ENCODE peak calls at places on chromosomes 4 and X, in eight cellular contexts. F, L, S, B, X, G, Y and J are unnamed samples.

GRCh38 chr4:129232627-129233337 is 136.8 kb downstream of the C4orf33 start:
- DNase-seq in Y (no peak), S (no peak), G (no peak), L (no peak), B (no peak), X (no peak), F (no peak), J (no peak)

GRCh38 chr4:99205104-99205979 is 13.7 kb downstream of the ADH6 start:
- DNase-seq in X (no peak), Y (no peak), G (peak; percentile 32), S (no peak), B (no peak), F (peak; percentile 90), L (peak; percentile 44), J (no peak)

GRCh38 chr4:118734491-118735205 is 49.5 kb downstream of the METTL14 start:
- DNase-seq in S (no peak), G (no peak), F (no peak), B (no peak), Y (no peak), L (no peak), X (peak; percentile 19), J (no peak)

GRCh38 chrX:2913118-2913517 is 16.0 kb downstream of the ARSD start:
- DNase-seq in X (no peak), Y (no peak), F (no peak), S (no peak), L (no peak), B (no peak), G (no peak), J (no peak)

GRCh38 chr4:176708771-176709311 is 83.9 kb downstream of the VEGFC start:
- DNase-seq in X (no peak), S (no peak), G (no peak), F (peak; percentile 8), Y (no peak), L (no peak), B (no peak), J (no peak)

GRCh38 chrX:18966624-18967023 is 17.3 kb downstream of the PHKA2 start:
- DNase-seq in L (no peak), X (no peak), F (no peak), G (no peak), Y (no peak), S (no peak), B (no peak), J (no peak)

GRCh38 chrX:12469296-12469695 is 321.9 kb upstream of the PRPS2 start:
- DNase-seq in B (no peak), L (no peak), Y (no peak), X (peak; percentile 6), S (no peak), F (no peak), G (no peak), J (no peak)

GRCh38 chr4:76637704-76638361 is 202.8 kb downstream of the SHROOM3 start:
- DNase-seq in B (no peak), Y (no peak), F (peak; percentile 94), S (no peak), X (no peak), L (no peak), G (no peak), J (no peak)

GRCh38 chrX:118976599-118977340 is 2.4 kb downstream of the LONRF3 start:
- DNase-seq in Y (peak; percentile 39), X (no peak), G (peak; percentile 82), B (peak; percentile 18), S (no peak), L (peak; percentile 56), F (no peak), J (peak; percentile 20)

GRCh38 chrX:102063445-102064074 is 61.9 kb upstream of the TCEAL2 start:
- DNase-seq in B (no peak), Y (no peak), G (no peak), F (no peak), L (no peak), X (no peak), S (no peak), J (no peak)

GRCh38 chr4:58360354-58361133 is 1250.4 kb upstream of the IGFBP7 start:
- DNase-seq in G (no peak), B (no peak), Y (no peak), X (no peak), S (no peak), L (no peak), F (no peak), J (no peak)

GRCh38 chrX:48972214-48973164 is 845 bp upstream of the KCND1 start:
- DNase-seq in X (peak; percentile 26), B (no peak), L (peak; percentile 35), F (peak; percentile 50), S (peak; percentile 73), Y (no peak), G (peak; percentile 42), J (peak; percentile 52)

GRCh38 chr4:101790521-101791188 is at the start of gene BANK1:
- DNase-seq in F (no peak), Y (peak; percentile 25), S (peak; percentile 88), G (peak; percentile 71), B (peak; percentile 89), L (peak; percentile 64), X (no peak), J (peak; percentile 81)

GRCh38 chr4:185955817-185956542 is 113.0 kb upstream of the TLR3 start:
- DNase-seq in X (no peak), G (no peak), Y (no peak), L (no peak), B (no peak), F (no peak), S (no peak), J (peak; percentile 79)

GRCh38 chrX:139724626-139725025 is 16.7 kb upstream of the MCF2 start:
- DNase-seq in G (no peak), S (no peak), B (no peak), X (peak; percentile 40), F (peak; percentile 29), L (no peak), Y (no peak), J (no peak)

GRCh38 chr4:30839583-30840520 is 119.7 kb downstream of the PCDH7 start:
- DNase-seq in S (no peak), Y (no peak), L (peak; percentile 29), X (peak; percentile 98), F (peak; percentile 69), G (no peak), B (no peak), J (no peak)

GRCh38 chr4:27178066-27178465 is 317.4 kb downstream of the STIM2 start:
- DNase-seq in F (peak; percentile 42), G (no peak), B (no peak), S (no peak), Y (no peak), X (no peak), L (no peak), J (no peak)

GRCh38 chr4:48254381-48255072 is 15.1 kb downstream of the TEC start:
- DNase-seq in Y (peak; percentile 24), X (peak; percentile 97), S (no peak), F (peak; percentile 98), L (no peak), B (no peak), G (no peak), J (no peak)

GRCh38 chr4:110059556-110060191 is 138.7 kb downstream of the ELOVL6 start:
- DNase-seq in B (peak; percentile 54), S (no peak), F (peak; percentile 19), Y (no peak), L (no peak), X (no peak), G (peak; percentile 20), J (no peak)

GRCh38 chr4:176534566-176534965 is 214.8 kb downstream of the SPCS3 start:
- DNase-seq in L (no peak), B (no peak), Y (no peak), X (peak; percentile 90), S (no peak), F (peak; percentile 73), G (no peak), J (no peak)

DNA sequence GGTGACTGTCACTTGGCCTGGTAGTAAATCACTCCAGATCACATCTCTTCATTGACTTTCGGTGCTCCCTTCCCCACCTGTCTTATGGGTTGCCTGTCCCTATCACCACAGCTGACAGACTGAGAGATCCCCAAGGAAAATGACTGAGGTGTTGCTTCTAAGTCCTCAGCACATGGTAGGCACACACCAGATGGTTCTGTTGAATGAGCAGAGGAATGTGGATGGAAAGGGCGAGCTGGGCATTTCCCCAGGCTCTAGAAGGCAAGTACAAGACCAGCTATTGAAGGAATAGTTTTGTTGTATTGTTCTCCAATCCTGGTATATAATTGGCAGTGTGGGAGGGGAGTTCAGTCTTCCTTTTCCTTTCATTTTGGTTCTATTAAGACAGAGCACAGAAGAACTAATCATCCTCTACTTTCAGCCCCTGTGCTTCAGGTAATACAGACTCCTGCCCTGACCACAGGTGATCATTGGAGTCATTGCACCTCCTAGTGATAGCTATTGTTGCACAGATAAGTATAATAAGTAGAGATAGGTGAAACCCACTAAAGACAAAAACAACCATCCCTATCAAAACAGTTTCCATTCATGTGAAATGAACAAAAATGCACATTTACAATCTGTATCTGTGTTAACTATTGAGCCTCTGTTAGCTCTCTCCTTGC is 158.6 kb downstream of the TRAM1L1 start:
- DNase-seq in B (no peak), F (no peak), L (peak; percentile 8), Y (no peak), S (no peak), G (no peak), X (no peak), J (no peak)
- TF ChIP-seq CTCF in B (no peak), F (no peak), L (peak; percentile 29), Y (no peak), S (no peak), G (no peak), X (no peak), J (no peak)

GRCh38 chrX:94058728-94059382 is 384.8 kb downstream of the FAM133A start:
- DNase-seq in S (peak; percentile 46), B (no peak), L (peak; percentile 76), X (no peak), F (peak; percentile 1), G (no peak), Y (no peak), J (no peak)
- TF ChIP-seq CTCF in S (peak; percentile 86), B (peak; percentile 57), L (peak; percentile 84), X (peak; percentile 22), F (peak; percentile 53), G (peak; percentile 33), Y (peak; percentile 52), J (peak; percentile 59)

GRCh38 chrX:33831211-33831610 is 300.9 kb downstream of the FAM47A start:
- DNase-seq in F (no peak), X (no peak), G (no peak), B (no peak), S (no peak), Y (no peak), L (no peak), J (no peak)
- TF ChIP-seq CTCF in F (no peak), X (no peak), G (no peak), B (no peak), S (no peak), Y (no peak), L (no peak), J (no peak)

GRCh38 chr4:106522839-106523238 is 154.3 kb upstream of the GIMD1 start:
- DNase-seq in G (no peak), X (no peak), S (no peak), B (no peak), Y (no peak), L (no peak), F (no peak), J (no peak)
- TF ChIP-seq CTCF in G (no peak), X (peak; percentile 15), S (peak; percentile 32), B (no peak), Y (no peak), L (peak; percentile 10), F (peak; percentile 2), J (no peak)